ENCODE peak calls at places on chromosomes 3 and 15, in nine cellular contexts. L is GM13976; F is stimulated activated naive CD4-positive, alpha-beta T cell; H is MV-4-11; V is activated CD8-positive, alpha-beta T cell treated with anti-CD3 and anti-CD28 coated beads for 36 hours; Q is GM12865; N is T-helper 17 cell; A is stimulated activated CD8-positive, alpha-beta memory T cell treated with anti-CD3 and anti-CD28 coated beads, Interleukin-2, amount 100 ng/mL, for 1 hour; D is H7. Z is an unnamed sample.

GRCh38 chr3:126926684-126927404 is 56.1 kb upstream of the PLXNA1 start:
- DNase-seq in H (no peak), D (no peak), N (no peak), Q (no peak), V (no peak), F (no peak), L (no peak), A (no peak), Z (peak)

GRCh38 chr15:63348392-63348791 is 33.3 kb downstream of the CA12 start:
- DNase-seq in F (no peak), D (no peak), N (no peak), L (no peak), A (no peak), V (no peak), H (peak), Q (no peak), Z (peak)

GRCh38 chr15:93091465-93091864 is 2.5 kb upstream of the RGMA start:
- DNase-seq in L (no peak), F (no peak), A (no peak), V (no peak), Q (no peak), D (no peak), N (no peak), H (no peak), Z (no peak)

GRCh38 chr3:2851356-2851755 is 258.8 kb downstream of the IL5RA start:
- DNase-seq in Q (no peak), H (no peak), A (no peak), D (no peak), N (no peak), L (no peak), V (no peak), F (no peak), Z (no peak)

GRCh38 chr3:153138267-153139210 is 23.5 kb upstream of the RAP2B start:
- DNase-seq in F (no peak), H (peak), N (no peak), Q (peak), A (no peak), D (peak), V (peak), L (peak), Z (peak)

GRCh38 chr3:175741951-175742350 is 882.8 kb downstream of the NAALADL2 start:
- DNase-seq in L (no peak), F (no peak), N (no peak), Q (no peak), V (no peak), A (no peak), D (no peak), H (no peak), Z (no peak)

GRCh38 chr3:85801955-85802354 is 843.2 kb downstream of the CADM2 start:
- DNase-seq in A (no peak), L (no peak), F (no peak), D (peak), N (no peak), Q (no peak), H (no peak), V (no peak), Z (no peak)

GRCh38 chr3:146052046-146052790 is 108.8 kb downstream of the PLOD2 start:
- DNase-seq in L (no peak), F (no peak), D (no peak), A (no peak), H (no peak), V (no peak), N (no peak), Q (no peak), Z (peak)

GRCh38 chr15:58684036-58684700 is 65.3 kb downstream of the ADAM10 start:
- DNase-seq in V (no peak), L (no peak), H (no peak), A (no peak), Q (no peak), D (no peak), N (no peak), F (no peak), Z (no peak)

GRCh38 chr3:123696796-123697195 is 111.9 kb upstream of the HACD2 start:
- DNase-seq in D (no peak), F (no peak), H (no peak), Q (no peak), A (no peak), L (no peak), V (no peak), N (no peak), Z (no peak)

Z was measured in fibroblast of gingiva.